ENCODE peak calls at places on chromosomes 3 and 15, in six cellular contexts. U is cardiac fibroblast, N is GM20000, V is heart right ventricle, F is natural killer cell, R is nephron progenitor cell. Q is an unnamed sample.

GRCh38 chr3:106945435-106945834 is 431.8 kb upstream of the CCDC54 start:
- DNase-seq in U (peak), N (no peak), V (no peak), F (no peak), R (no peak), Q (no peak)

GRCh38 chr3:183188895-183189462 is 26.4 kb upstream of the LAMP3 start:
- DNase-seq in U (peak), N (peak), V (no peak), F (no peak), R (peak), Q (no peak)

GRCh38 chr15:25670025-25670554 is 193.0 kb downstream of the ATP10A start:
- DNase-seq in U (peak), N (no peak), V (peak), F (no peak), R (peak), Q (no peak)

GRCh38 chr3:109532257-109533216 is 195.2 kb upstream of the DPPA4 start:
- DNase-seq in U (peak), N (no peak), V (no peak), F (no peak), R (peak), Q (no peak)

GRCh38 chr15:70833897-70834765 is 19.8 kb downstream of the LARP6 start:
- DNase-seq in U (peak), N (no peak), V (no peak), F (no peak), R (no peak), Q (no peak)

GRCh38 chr15:81170504-81170903 is 26.2 kb upstream of the IL16 start:
- DNase-seq in U (peak), N (no peak), V (no peak), F (no peak), R (no peak), Q (no peak)

GRCh38 chr15:37678124-37678523 is 256.3 kb upstream of the TMCO5A start:
- DNase-seq in U (no peak), N (no peak), V (no peak), F (no peak), R (no peak), Q (no peak)

GRCh38 chr3:183015185-183015584 is 34.8 kb upstream of the DCUN1D1 start:
- DNase-seq in U (no peak), N (no peak), V (no peak), F (no peak), R (no peak), Q (no peak)

GRCh38 chr3:107676469-107677309 is 153.9 kb downstream of the BBX start:
- DNase-seq in U (peak), N (no peak), V (no peak), F (no peak), R (no peak), Q (no peak)

GRCh38 chr3:32843504-32844321 is 25.9 kb downstream of the TRIM71 start:
- DNase-seq in U (no peak), N (no peak), V (no peak), F (no peak), R (peak), Q (no peak)

GRCh38 chr15:31365655-31366127 is 39.1 kb downstream of the KLF13 start:
- DNase-seq in U (peak), N (peak), V (peak), F (peak), R (peak), Q (peak)
- TF ChIP-seq CTCF in U (peak), N (peak), V (peak), F (peak), R (peak), Q (no peak)

DNA sequence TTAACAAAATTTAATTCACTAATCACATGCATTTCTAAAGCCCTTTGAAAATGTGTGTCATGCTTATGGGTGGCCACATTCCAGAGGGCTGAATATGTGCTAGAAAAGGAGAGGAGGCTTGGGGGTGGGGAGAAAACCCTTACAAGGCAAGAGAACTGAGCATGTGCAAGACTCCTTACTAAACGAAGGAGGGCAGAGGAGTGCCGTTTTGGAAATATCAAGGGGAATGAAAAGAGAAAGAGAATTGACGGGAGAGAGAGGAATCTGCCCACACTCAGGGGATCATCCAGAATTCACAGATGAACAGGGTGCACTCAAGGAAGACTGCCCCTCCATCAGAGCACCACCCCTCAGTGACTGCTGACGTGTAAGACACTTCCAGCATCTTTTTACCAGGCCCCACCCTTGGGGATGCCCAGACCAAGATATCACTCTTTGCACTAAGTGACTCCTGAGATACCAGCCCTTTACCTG is 37.9 kb upstream of the TSC22D2 start:
- DNase-seq in U (peak), N (no peak), V (no peak), F (no peak), R (peak), Q (no peak)
- TF ChIP-seq CTCF in U (peak), N (no peak), V (no peak), F (no peak), R (no peak), Q (no peak)

GRCh38 chr3:59308684-59309083 is 258.9 kb upstream of the CFAP20DC start:
- DNase-seq in U (no peak), N (no peak), V (no peak), F (no peak), R (no peak), Q (no peak)
- TF ChIP-seq CTCF in U (no peak), N (no peak), V (no peak), F (peak), R (peak), Q (no peak)

GRCh38 chr15:50150349-50150748 is 31.3 kb upstream of the ATP8B4 start:
- DNase-seq in U (no peak), N (no peak), V (no peak), F (no peak), R (no peak), Q (no peak)

GRCh38 chr15:50148362-50148963 is 29.4 kb upstream of the ATP8B4 start:
- DNase-seq in U (peak), N (no peak), V (no peak), F (no peak), R (peak), Q (no peak)

GRCh38 chr15:50149090-50149489 is 30.1 kb upstream of the ATP8B4 start:
- DNase-seq in U (no peak), N (no peak), V (no peak), F (no peak), R (no peak), Q (no peak)

GRCh38 chr15:50150851-50151250 is 31.1 kb upstream of the SLC27A2 start:
- DNase-seq in U (no peak), N (no peak), V (no peak), F (no peak), R (no peak), Q (no peak)

DNA sequence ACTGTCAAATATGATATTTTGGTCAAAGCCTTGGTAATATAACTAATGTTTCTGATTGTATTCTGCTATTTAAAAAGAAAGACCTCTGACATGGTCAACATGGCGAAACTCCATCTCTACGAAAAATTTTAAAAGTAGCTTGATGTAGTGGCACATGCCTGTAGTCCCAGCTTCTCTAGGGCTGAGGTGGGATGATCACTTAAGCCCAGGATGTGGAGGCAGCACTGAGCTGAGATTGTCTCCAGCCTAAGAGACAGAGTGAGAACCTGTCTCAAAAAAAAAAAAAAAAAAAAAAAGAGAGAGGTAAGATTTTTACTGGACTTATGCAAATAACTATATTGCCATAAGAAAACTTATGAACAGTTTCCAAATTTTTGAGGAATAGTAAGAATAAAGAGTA is 30.5 kb upstream of the SLC27A2 start:
- DNase-seq in U (no peak), N (no peak), V (no peak), F (no peak), R (no peak), Q (no peak)
- TF ChIP-seq CTCF in U (no peak), N (no peak), V (no peak), F (no peak), R (no peak), Q (no peak)

DNA sequence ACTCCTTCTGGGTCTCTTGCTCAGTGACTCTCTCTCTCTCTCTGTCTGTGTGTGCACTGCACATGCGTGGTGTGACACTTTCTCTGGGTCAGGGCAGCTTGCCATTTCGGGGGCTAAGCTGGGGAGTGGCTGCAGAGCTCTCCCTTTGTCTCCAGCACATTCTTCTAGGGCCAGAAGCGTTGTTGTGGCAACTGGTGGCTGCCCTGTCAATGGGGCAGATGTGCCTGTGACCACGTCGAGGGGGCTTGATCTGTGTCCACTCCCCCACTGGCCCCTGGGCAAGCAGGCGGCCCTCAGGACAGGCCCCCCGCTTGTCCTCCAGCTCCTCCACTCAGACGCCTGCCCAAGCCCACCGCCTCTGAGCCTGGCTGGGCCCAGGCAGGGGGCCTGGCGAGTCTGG is 67.8 kb downstream of the WNT7A start:
- DNase-seq in U (no peak), N (no peak), V (no peak), F (no peak), R (no peak), Q (no peak)
- TF ChIP-seq CTCF in U (no peak), N (no peak), V (no peak), F (no peak), R (no peak), Q (no peak)

GRCh38 chr15:53808058-53808703 is 48.7 kb upstream of the WDR72 start:
- DNase-seq in U (peak), N (peak), V (no peak), F (no peak), R (no peak), Q (no peak)

GRCh38 chr15:53807500-53807899 is 48.0 kb upstream of the WDR72 start:
- DNase-seq in U (no peak), N (no peak), V (no peak), F (no peak), R (no peak), Q (no peak)

DNA sequence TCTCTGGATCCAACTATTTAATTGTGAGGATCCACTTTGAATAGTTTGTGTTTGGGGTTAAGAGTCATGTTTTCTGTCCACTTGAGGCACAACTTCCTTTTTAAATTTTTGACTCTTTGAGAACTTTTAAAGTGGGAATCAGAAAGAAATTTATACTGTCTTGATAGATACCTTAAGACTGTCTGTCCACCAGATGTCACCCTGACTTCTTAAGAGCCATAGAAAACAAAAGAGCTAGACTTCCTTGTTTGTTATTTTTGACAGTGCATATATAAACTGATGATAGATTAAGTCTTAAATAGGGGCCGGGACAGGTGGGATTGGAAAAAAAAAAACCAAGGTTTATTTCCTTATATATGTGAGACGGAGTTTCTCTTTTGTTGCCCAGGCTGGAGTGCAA is 52.1 kb upstream of the WDR72 start:
- DNase-seq in U (peak), N (no peak), V (no peak), F (no peak), R (no peak), Q (no peak)
- TF ChIP-seq CTCF in U (no peak), N (no peak), V (no peak), F (no peak), R (no peak), Q (no peak)

Q was measured in omental fat pad.